ENCODE peak calls at places on chromosomes 2 and 18, in six cellular contexts. X is H1, K is H9, L is mesenchymal stem cell, N is neuronal stem cell, U is mesendoderm. P is an unnamed sample.

GRCh38 chr2:145350011-145350410 is 830.1 kb upstream of the ZEB2 start:
- DNase-seq in X (no peak), K (no peak), L (peak), N (no peak), U (no peak), P (peak)

GRCh38 chr2:128473175-128474013 is 154.7 kb upstream of the HS6ST1 start:
- DNase-seq in X (peak), K (peak), L (peak), N (no peak), U (peak), P (peak)

GRCh38 chr2:86035883-86036789 is 69.5 kb downstream of the POLR1A start:
- DNase-seq in X (no peak), K (no peak), L (peak), N (no peak), U (peak), P (peak)

GRCh38 chr2:32812316-32812715 is 134.4 kb upstream of the LTBP1 start:
- DNase-seq in X (no peak), K (no peak), L (no peak), N (no peak), U (no peak), P (peak)

GRCh38 chr2:205386109-205386508 is 296.2 kb upstream of the NRP2 start:
- DNase-seq in X (no peak), K (no peak), L (no peak), N (no peak), U (no peak), P (no peak)

GRCh38 chr2:148545387-148546256 is 98.9 kb upstream of the EPC2 start:
- DNase-seq in X (no peak), K (no peak), L (no peak), N (no peak), U (no peak), P (no peak)

GRCh38 chr18:4107049-4107459 is 348.1 kb downstream of the DLGAP1 start:
- DNase-seq in X (no peak), K (no peak), L (no peak), N (peak), U (peak), P (no peak)

GRCh38 chr2:170052151-170052550 is 125.8 kb upstream of the MYO3B start:
- DNase-seq in X (no peak), K (no peak), L (no peak), N (no peak), U (no peak), P (peak)

GRCh38 chr2:196988599-196988998 is 62.1 kb upstream of the PGAP1 start:
- DNase-seq in X (no peak), K (no peak), L (peak), N (no peak), U (no peak), P (no peak)

GRCh38 chr2:76268928-76269327 is 558.2 kb upstream of the GCFC2 start:
- DNase-seq in X (no peak), K (no peak), L (peak), N (no peak), U (no peak), P (peak)

GRCh38 chr18:45962866-45963265 is 4.3 kb downstream of the EPG5 start:
- DNase-seq in X (no peak), K (no peak), L (peak), N (no peak), U (no peak), P (peak)

GRCh38 chr18:42719221-42719620 is 396.3 kb downstream of the RIT2 start:
- DNase-seq in X (no peak), K (no peak), L (no peak), N (no peak), U (no peak), P (no peak)

GRCh38 chr2:240129311-240129710 is 6.8 kb downstream of the COPS9 start:
- DNase-seq in X (no peak), K (peak), L (no peak), N (no peak), U (no peak), P (no peak)

GRCh38 chr2:189933911-189934399 is 128.6 kb downstream of the MSTN start:
- DNase-seq in X (no peak), K (no peak), L (peak), N (no peak), U (no peak), P (peak)

GRCh38 chr18:57961876-57962505 is 82.0 kb upstream of the NEDD4L start:
- DNase-seq in X (no peak), K (no peak), L (no peak), N (no peak), U (no peak), P (no peak)

GRCh38 chr2:237429761-237430160 is 15.8 kb upstream of the COL6A3 start:
- DNase-seq in X (no peak), K (no peak), L (no peak), N (no peak), U (no peak), P (no peak)

DNA sequence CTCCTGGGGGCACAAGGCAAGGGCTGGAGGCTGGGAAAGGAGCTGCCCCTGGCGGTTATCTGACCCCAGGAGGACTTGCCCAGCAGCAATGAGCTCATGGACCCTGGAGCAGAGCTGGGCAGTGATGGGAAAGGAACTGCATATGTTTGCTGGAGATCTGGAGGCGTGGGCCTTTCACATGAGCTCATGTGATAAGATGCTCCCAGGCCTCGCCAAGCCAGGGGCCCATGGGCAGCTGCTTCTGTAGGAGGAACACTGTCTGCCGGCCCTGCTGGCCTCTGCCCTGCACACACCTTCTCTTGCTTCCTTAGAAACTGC is 9.0 kb upstream of the NPPC start:
- DNase-seq in X (no peak), K (no peak), L (no peak), N (no peak), U (no peak), P (peak)
- H3K9ac ChIP-seq in X (no peak), K (no peak), L (no peak), N (no peak), U (no peak), P (no peak)

DNA sequence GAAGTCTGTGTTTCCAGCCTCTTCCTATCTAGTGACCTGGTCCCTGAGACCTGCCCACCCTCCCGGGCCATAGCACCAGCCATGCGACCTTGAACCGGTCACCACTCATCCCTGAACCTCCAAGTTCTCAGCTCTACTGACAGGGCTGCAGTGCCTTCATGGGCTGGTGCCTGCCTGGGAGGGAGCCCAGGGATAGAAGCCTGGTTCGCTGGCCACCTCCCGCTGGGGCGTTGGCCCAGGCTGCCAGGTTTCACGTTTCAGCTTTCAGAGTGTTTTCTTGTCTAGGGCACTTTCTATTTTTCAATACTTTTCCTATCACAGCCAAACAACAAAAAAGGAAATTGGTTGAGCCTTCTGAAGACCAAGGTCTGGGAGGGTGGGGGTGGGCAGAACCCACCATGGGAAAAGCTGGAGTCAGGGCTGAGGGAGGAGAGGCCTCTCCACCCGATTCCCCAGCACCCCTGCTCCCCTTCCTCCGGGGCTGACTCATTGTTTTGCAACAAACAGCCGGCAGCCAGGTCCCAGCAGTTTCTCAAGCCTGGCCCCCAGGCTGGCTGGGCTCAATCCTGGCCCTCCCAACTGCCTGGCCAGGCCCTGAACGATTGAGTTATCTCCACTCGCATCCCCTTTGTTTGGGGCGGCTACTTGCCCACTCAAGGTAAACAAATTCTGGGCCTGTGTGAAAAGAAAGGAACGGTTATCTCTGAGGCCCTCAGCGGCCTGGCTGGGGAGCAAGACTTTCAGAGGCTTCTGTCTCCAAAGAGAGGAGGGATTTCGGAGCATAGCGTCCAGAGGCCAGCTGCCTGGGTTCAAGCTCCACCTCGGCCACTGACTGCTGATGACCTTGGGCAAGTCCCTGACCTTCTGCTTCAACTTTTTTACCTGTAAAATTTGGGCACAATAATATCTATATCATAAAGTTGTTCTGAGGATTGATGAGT is 47.5 kb downstream of the ZFP36L2 start:
- DNase-seq in X (peak), K (peak), L (peak), N (no peak), U (peak), P (peak)
- H2AK5ac ChIP-seq in X (no peak), K (no peak), L (peak), N (no peak), U (no peak), P (peak)

GRCh38 chr18:49464718-49465598 is 4.5 kb upstream of the DYM start:
- DNase-seq in X (peak), K (peak), L (peak), N (peak), U (peak), P (peak)
- H3K9ac ChIP-seq in X (no peak), K (no peak), L (no peak), N (no peak), U (no peak), P (no peak)

DNA sequence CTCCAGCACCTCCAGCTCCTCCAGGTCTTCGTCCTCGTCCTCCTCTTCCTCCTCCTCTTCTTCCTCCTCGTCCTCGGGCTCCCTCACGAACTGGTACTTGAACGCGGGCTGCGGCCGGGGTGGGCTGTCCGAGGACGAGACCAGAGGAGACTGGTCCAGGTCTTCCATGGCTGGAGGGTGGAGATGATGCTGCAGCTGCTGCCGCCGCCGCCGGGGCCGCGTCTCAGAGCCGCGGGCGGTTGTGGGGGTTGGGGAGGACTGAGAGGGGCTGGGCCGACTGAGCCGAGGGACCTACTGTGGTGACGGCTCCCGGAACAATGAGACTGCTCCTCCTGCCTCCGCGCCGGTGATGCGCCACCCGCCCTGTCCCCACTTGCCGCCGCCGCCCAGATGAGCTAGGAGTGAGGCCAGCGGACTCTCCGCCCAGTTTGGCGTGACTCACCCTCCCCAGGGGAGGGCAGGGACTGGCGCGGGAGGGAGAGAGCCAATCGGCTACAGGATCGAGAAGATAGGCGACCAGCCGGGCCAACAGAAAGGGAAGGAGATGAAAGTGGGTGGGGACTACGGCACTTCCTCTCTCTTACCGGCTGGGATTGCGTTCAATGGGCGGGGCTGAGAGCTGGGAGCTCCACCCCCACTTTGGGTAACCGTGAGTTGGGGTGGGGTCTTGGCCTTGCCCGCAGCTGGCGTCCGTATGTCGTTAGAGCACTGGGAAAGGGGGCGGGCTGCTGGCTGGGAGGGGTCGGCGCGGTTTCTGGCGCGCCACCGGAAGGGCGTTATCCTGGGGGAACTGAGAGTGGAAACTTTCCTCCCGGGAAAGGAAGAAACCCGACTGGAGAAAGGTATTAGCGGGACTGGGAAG is at the start of gene RTN4:
- DNase-seq in X (peak), K (peak), L (peak), N (peak), U (peak), P (peak)
- H2AK5ac ChIP-seq in X (no peak), K (no peak), L (peak), N (peak), U (no peak), P (peak)